ENCODE peak calls at places on chromosomes 2 and 18, in nine cellular contexts. C is astrocyte of the spinal cord; W is lung; J is foreskin fibroblast; L is kidney epithelial cell; O is body of pancreas; R is ascending aorta; S is kidney; T is CD8-positive, alpha-beta T cell. A is an unnamed sample.

GRCh38 chr18:54558609-54559585 is 32.1 kb upstream of the DYNAP start:
- DNase-seq in C (peak; percentile 13), W (no peak), J (peak; percentile 21), L (no peak), O (peak; percentile 28), R (no peak), S (no peak), T (no peak), A (no peak)

GRCh38 chr18:58417752-58418151 is 211.1 kb downstream of the ALPK2 start:
- DNase-seq in C (peak; percentile 75), W (no peak), J (peak; percentile 62), L (no peak), O (peak; percentile 59), R (no peak), S (no peak), T (no peak), A (no peak)

GRCh38 chr18:30280861-30281470 is 761.6 kb downstream of the DSC3 start:
- DNase-seq in C (peak; percentile 69), W (no peak), J (peak; percentile 29), L (peak; percentile 14), O (peak; percentile 30), R (no peak), S (no peak), T (no peak), A (peak; percentile 3)

GRCh38 chr2:151040036-151040435 is 221.6 kb downstream of the RBM43 start:
- DNase-seq in C (no peak), W (no peak), J (peak; percentile 75), L (no peak), O (no peak), R (no peak), S (no peak), T (no peak), A (no peak)

GRCh38 chr2:193841389-193842150 is 1646.8 kb upstream of the TMEFF2 start:
- DNase-seq in C (peak; percentile 50), W (no peak), J (peak; percentile 35), L (no peak), O (no peak), R (no peak), S (no peak), T (no peak), A (no peak)

GRCh38 chr2:202317080-202317859 is 51.7 kb downstream of the NOP58 start:
- DNase-seq in C (peak; percentile 93), W (peak; percentile 71), J (peak; percentile 86), L (peak; percentile 35), O (peak; percentile 77), R (peak; percentile 76), S (no peak), T (no peak), A (peak; percentile 27)

GRCh38 chr2:195533771-195534642 is 123.0 kb upstream of the SLC39A10 start:
- DNase-seq in C (peak; percentile 93), W (peak; percentile 60), J (peak; percentile 93), L (peak; percentile 82), O (peak; percentile 32), R (peak; percentile 92), S (no peak), T (peak; percentile 55), A (no peak)

GRCh38 chr2:195967336-195967735 is 101.3 kb downstream of the DNAH7 start:
- DNase-seq in C (no peak), W (no peak), J (no peak), L (no peak), O (no peak), R (no peak), S (no peak), T (no peak), A (no peak)

GRCh38 chr2:207629553-207629952 is 4.4 kb upstream of the METTL21A start:
- DNase-seq in C (no peak), W (no peak), J (no peak), L (no peak), O (no peak), R (no peak), S (no peak), T (no peak), A (no peak)

GRCh38 chr2:8452979-8453903 is 228.6 kb upstream of the ID2 start:
- DNase-seq in C (peak; percentile 33), W (no peak), J (peak; percentile 42), L (no peak), O (no peak), R (no peak), S (no peak), T (no peak), A (no peak)

GRCh38 chr2:180910831-180911665 is 69.4 kb upstream of the UBE2E3 start:
- DNase-seq in C (no peak), W (no peak), J (peak; percentile 33), L (no peak), O (no peak), R (no peak), S (no peak), T (no peak), A (no peak)

GRCh38 chr2:235611337-235611736 is 117.5 kb downstream of the AGAP1 start:
- DNase-seq in C (no peak), W (no peak), J (peak; percentile 54), L (no peak), O (no peak), R (no peak), S (no peak), T (no peak), A (no peak)

GRCh38 chr2:29747786-29748470 is 173.5 kb downstream of the ALK start:
- DNase-seq in C (peak; percentile 96), W (peak; percentile 56), J (peak; percentile 97), L (peak; percentile 99), O (no peak), R (no peak), S (no peak), T (no peak), A (peak; percentile 90)

GRCh38 chr2:224111576-224111975 is 72.5 kb upstream of the SERPINE2 start:
- DNase-seq in C (peak; percentile 17), W (peak; percentile 3), J (peak; percentile 95), L (peak; percentile 43), O (no peak), R (no peak), S (no peak), T (no peak), A (no peak)

GRCh38 chr18:33804258-33804657 is 226.2 kb downstream of the ASXL3 start:
- DNase-seq in C (peak; percentile 65), W (no peak), J (peak; percentile 82), L (no peak), O (peak; percentile 39), R (no peak), S (no peak), T (no peak), A (no peak)

GRCh38 chr2:212908682-212909435 is 242.6 kb downstream of the IKZF2 start:
- DNase-seq in C (no peak), W (no peak), J (no peak), L (no peak), O (no peak), R (no peak), S (no peak), T (no peak), A (no peak)

GRCh38 chr18:10482363-10482984 is 28.0 kb downstream of the APCDD1 start:
- DNase-seq in C (no peak), W (no peak), J (no peak), L (no peak), O (no peak), R (no peak), S (no peak), T (no peak), A (no peak)

GRCh38 chr2:238176565-238176964 is 17.8 kb downstream of the ERFE start:
- DNase-seq in C (no peak), W (no peak), J (peak; percentile 79), L (no peak), O (no peak), R (no peak), S (no peak), T (no peak), A (no peak)

GRCh38 chr18:79227617-79228016 is 158.4 kb downstream of the ATP9B start:
- DNase-seq in C (no peak), W (no peak), J (no peak), L (no peak), O (no peak), R (no peak), S (no peak), T (no peak), A (no peak)

GRCh38 chr2:100888602-100889001 is 68.7 kb downstream of the NPAS2 start:
- DNase-seq in C (no peak), W (no peak), J (no peak), L (no peak), O (no peak), R (no peak), S (no peak), T (no peak), A (no peak)

GRCh38 chr18:36544036-36544725 is 246.7 kb downstream of the FHOD3 start:
- DNase-seq in C (peak; percentile 62), W (no peak), J (no peak), L (no peak), O (no peak), R (peak; percentile 89), S (peak; percentile 91), T (no peak), A (peak; percentile 35)

GRCh38 chr2:36366491-36367120 is 11.0 kb downstream of the CRIM1 start:
- DNase-seq in C (peak; percentile 54), W (no peak), J (no peak), L (no peak), O (no peak), R (no peak), S (no peak), T (no peak), A (no peak)
- H3K4me3 ChIP-seq in C (no peak overlapping the region), W (no peak overlapping the region), J (no peak overlapping the region), L (no peak overlapping the region), O (no peak overlapping the region), R (no peak overlapping the region), S (no peak overlapping the region), T (no peak overlapping the region), A (no peak overlapping the region)

GRCh38 chr2:86069091-86069685 is 36.5 kb downstream of the POLR1A start:
- DNase-seq in C (no peak), W (no peak), J (no peak), L (no peak), O (no peak), R (no peak), S (no peak), T (no peak), A (no peak)
- TF ChIP-seq CTCF in C (no peak), W (no peak), J (no peak), L (no peak), O (no peak), R (no peak), S (no peak), T (no peak), A (peak; percentile 7)

GRCh38 chr2:233979748-233980147 is 62.6 kb downstream of the TRPM8 start:
- DNase-seq in C (no peak), W (no peak), J (peak; percentile 59), L (no peak), O (no peak), R (no peak), S (no peak), T (no peak), A (no peak)
- H3K4me3 ChIP-seq in C (no peak overlapping the region), W (no peak overlapping the region), J (no peak overlapping the region), L (no peak overlapping the region), O (no peak overlapping the region), R (no peak overlapping the region), S (no peak overlapping the region), T (no peak overlapping the region), A (no peak overlapping the region)

DNA sequence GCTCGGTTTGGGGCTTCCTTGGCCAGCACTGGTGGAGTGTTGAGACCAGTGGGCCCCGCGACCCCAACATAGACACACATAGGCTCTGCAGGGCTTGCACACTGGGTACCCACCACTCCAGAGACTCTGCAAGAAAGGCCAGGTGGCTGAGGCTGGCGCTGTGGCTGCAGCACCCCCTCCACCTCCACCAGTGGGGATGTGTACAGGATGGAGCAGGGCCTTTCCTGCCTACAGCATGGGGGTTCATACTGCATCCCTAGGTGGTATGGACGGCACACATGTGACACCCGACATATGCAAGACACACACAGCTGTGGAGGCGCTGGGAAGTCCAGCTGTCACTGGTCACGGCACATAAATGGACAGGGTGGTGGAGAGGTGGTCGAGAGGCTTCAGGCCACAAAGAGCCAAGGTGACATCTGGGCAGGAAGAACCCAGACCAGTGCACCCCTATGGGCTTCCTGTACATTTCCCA is 1.3 kb downstream of the RNPEPL1 start:
- DNase-seq in C (no peak), W (no peak), J (no peak), L (no peak), O (no peak), R (peak; percentile 64), S (no peak), T (no peak), A (no peak)
- TF ChIP-seq CTCF in C (no peak), W (no peak), J (no peak), L (no peak), O (no peak), R (no peak), S (no peak), T (no peak), A (no peak)